ENCODE peak calls at places on chromosomes 3 and 15, in eight cellular contexts. S, J, L, K, X, D, E and A are unnamed samples. For H3K4me1, the result is how much of the 10 kb centered on the place peaks cover.

GRCh38 chr3:130341388-130341787 is 4.1 kb upstream of the COL6A5 start:
- DNase-seq in S (no peak), J (no peak), L (no peak), K (no peak), X (no peak), D (no peak), E (no peak), A (no peak)

GRCh38 chr15:72358532-72359180 is 17.2 kb downstream of the HEXA start:
- DNase-seq in S (peak), J (peak), L (peak), K (no peak), X (no peak), D (no peak), E (peak), A (peak)

GRCh38 chr15:56734013-56734625 is 810 bp upstream of the ZNF280D start:
- DNase-seq in S (no peak), J (no peak), L (no peak), K (no peak), X (no peak), D (no peak), E (no peak), A (no peak)

GRCh38 chr3:196207833-196208607 is 3.2 kb downstream of the ZDHHC19 start:
- DNase-seq in S (no peak), J (peak), L (no peak), K (peak), X (no peak), D (peak), E (peak), A (no peak)

GRCh38 chr15:41561777-41562145 is 2.7 kb downstream of the TYRO3 start:
- DNase-seq in S (peak), J (peak), L (no peak), K (peak), X (no peak), D (peak), E (no peak), A (peak)

GRCh38 chr15:88161636-88162035 is 94.9 kb downstream of the NTRK3 start:
- DNase-seq in S (no peak), J (no peak), L (no peak), K (no peak), X (no peak), D (no peak), E (no peak), A (no peak)

GRCh38 chr3:17901893-17902292 is 159.5 kb upstream of the TBC1D5 start:
- DNase-seq in S (no peak), J (no peak), L (no peak), K (no peak), X (no peak), D (no peak), E (no peak), A (peak)

GRCh38 chr3:46479021-46479420 is 14.3 kb upstream of the LTF start:
- DNase-seq in S (no peak), J (no peak), L (no peak), K (no peak), X (no peak), D (no peak), E (no peak), A (no peak)

GRCh38 chr3:45021936-45022335 is 4.2 kb upstream of the CLEC3B start:
- DNase-seq in S (no peak), J (no peak), L (no peak), K (no peak), X (no peak), D (no peak), E (no peak), A (no peak)

GRCh38 chr3:10319251-10319650 is 1.7 kb downstream of the SEC13 start:
- DNase-seq in S (no peak), J (no peak), L (no peak), K (no peak), X (no peak), D (no peak), E (no peak), A (no peak)

GRCh38 chr3:38455639-38456430 is 2.1 kb downstream of the ACVR2B start:
- DNase-seq in S (peak), J (peak), L (no peak), K (no peak), X (no peak), D (no peak), E (no peak), A (peak)

GRCh38 chr3:123067689-123068226 is 933 bp downstream of the PDIA5 start:
- DNase-seq in S (no peak), J (no peak), L (no peak), K (no peak), X (no peak), D (no peak), E (no peak), A (no peak)

GRCh38 chr3:138307896-138308295 is 21.8 kb downstream of the NME9 start:
- DNase-seq in S (no peak), J (no peak), L (no peak), K (no peak), X (no peak), D (no peak), E (no peak), A (no peak)

GRCh38 chr3:32577621-32578556 is 7.2 kb upstream of the DYNC1LI1 start:
- DNase-seq in S (peak), J (no peak), L (no peak), K (no peak), X (no peak), D (no peak), E (no peak), A (peak)

GRCh38 chr15:44038801-44039200 is 156.3 kb downstream of the FRMD5 start:
- DNase-seq in S (peak), J (no peak), L (peak), K (peak), X (no peak), D (peak), E (no peak), A (no peak)

GRCh38 chr15:82850242-82850591 is 40.8 kb downstream of the WHAMM start:
- DNase-seq in S (peak), J (no peak), L (no peak), K (no peak), X (no peak), D (peak), E (no peak), A (no peak)

GRCh38 chr3:157058392-157059071 is 101.4 kb downstream of the CCNL1 start:
- DNase-seq in S (no peak), J (no peak), L (no peak), K (no peak), X (no peak), D (no peak), E (no peak), A (no peak)

GRCh38 chr3:65181397-65181871 is 493.6 kb upstream of the ADAMTS9 start:
- DNase-seq in S (no peak), J (peak), L (no peak), K (no peak), X (no peak), D (no peak), E (no peak), A (no peak)

GRCh38 chr15:47987908-47988532 is 132.8 kb upstream of the SLC24A5 start:
- DNase-seq in S (peak), J (no peak), L (no peak), K (no peak), X (no peak), D (no peak), E (no peak), A (no peak)

GRCh38 chr3:121995190-121996137 is 26.6 kb downstream of the ILDR1 start:
- DNase-seq in S (peak), J (peak), L (peak), K (peak), X (peak), D (peak), E (peak), A (peak)

GRCh38 chr3:133742351-133743091 is 3.7 kb upstream of the TF start:
- DNase-seq in S (peak), J (no peak), L (no peak), K (no peak), X (no peak), D (no peak), E (no peak), A (peak)

GRCh38 chr3:36648241-36649034 is 115.9 kb downstream of the DCLK3 start:
- DNase-seq in S (peak), J (no peak), L (no peak), K (no peak), X (no peak), D (no peak), E (no peak), A (peak)

GRCh38 chr3:66494964-66495581 is 5.7 kb downstream of the LRIG1 start:
- DNase-seq in S (no peak), J (no peak), L (no peak), K (no peak), X (no peak), D (no peak), E (no peak), A (no peak)

GRCh38 chr3:124429129-124429815 is 301.0 kb upstream of the UMPS start:
- DNase-seq in S (peak), J (no peak), L (no peak), K (no peak), X (no peak), D (no peak), E (no peak), A (no peak)

GRCh38 chr3:132261501-132261900 is 55.7 kb upstream of the ACP3 start:
- DNase-seq in S (no peak), J (no peak), L (no peak), K (no peak), X (no peak), D (no peak), E (no peak), A (no peak)

GRCh38 chr3:73324203-73325155 is 263.0 kb downstream of the EBLN2 start:
- DNase-seq in S (no peak), J (no peak), L (no peak), K (no peak), X (no peak), D (no peak), E (no peak), A (no peak)

GRCh38 chr3:161694682-161695586 is 198.3 kb downstream of the OTOL1 start:
- DNase-seq in S (no peak), J (no peak), L (no peak), K (no peak), X (no peak), D (no peak), E (no peak), A (no peak)

GRCh38 chr3:115855911-115856310 is 232.6 kb downstream of the GAP43 start:
- DNase-seq in S (peak), J (no peak), L (no peak), K (no peak), X (no peak), D (no peak), E (no peak), A (no peak)

GRCh38 chr3:12944849-12945248 is 103.5 kb upstream of the RPL32 start:
- DNase-seq in S (no peak), J (no peak), L (no peak), K (no peak), X (no peak), D (no peak), E (no peak), A (no peak)

GRCh38 chr3:174191380-174191779 is 667.8 kb upstream of the NAALADL2 start:
- DNase-seq in S (no peak), J (no peak), L (no peak), K (no peak), X (no peak), D (no peak), E (no peak), A (no peak)

GRCh38 chr3:14505803-14506500 is 34.2 kb downstream of the GRIP2 start:
- DNase-seq in S (no peak), J (no peak), L (no peak), K (no peak), X (peak), D (peak), E (peak), A (peak)

GRCh38 chr3:14506626-14507344 is 33.4 kb downstream of the GRIP2 start:
- DNase-seq in S (no peak), J (no peak), L (no peak), K (no peak), X (peak), D (peak), E (peak), A (peak)

GRCh38 chr3:14507757-14508504 is 32.2 kb downstream of the GRIP2 start:
- DNase-seq in S (no peak), J (no peak), L (no peak), K (no peak), X (peak), D (no peak), E (peak), A (peak)

GRCh38 chr3:14508505-14508819 is 31.7 kb downstream of the GRIP2 start:
- DNase-seq in S (no peak), J (no peak), L (no peak), K (no peak), X (peak), D (peak), E (no peak), A (no peak)

GRCh38 chr3:14507345-14507741 is 32.8 kb downstream of the GRIP2 start:
- DNase-seq in S (no peak), J (no peak), L (no peak), K (no peak), X (peak), D (peak), E (peak), A (peak)
- TF ChIP-seq CTCF in S (no peak), J (no peak), L (no peak), K (no peak), X (no peak), D (no peak), E (no peak), A (no peak)

GRCh38 chr15:100463515-100463914 is 65.2 kb downstream of the CERS3 start:
- DNase-seq in S (no peak), J (no peak), L (no peak), K (no peak), X (no peak), D (no peak), E (no peak), A (no peak)
- H3K27ac ChIP-seq in S (no peak), J (no peak), L (no peak), K (no peak), X (no peak), D (no peak), E (no peak), A (no peak)

GRCh38 chr3:110711851-110712396 is 359.7 kb upstream of the NECTIN3 start:
- DNase-seq in S (peak), J (no peak), L (no peak), K (no peak), X (no peak), D (peak), E (no peak), A (no peak)
- H3K4me1 ChIP-seq in S (under half), J (under half), L (under half), K (under half), X (under half), D (under half), E (under half), A (under half)

GRCh38 chr15:84817461-84818081 is 415 bp downstream of the ALPK3 start:
- DNase-seq in S (no peak), J (no peak), L (no peak), K (peak), X (no peak), D (peak), E (peak), A (no peak)

GRCh38 chr15:84816694-84817460 is at the start of gene ALPK3:
- DNase-seq in S (no peak), J (peak), L (no peak), K (peak), X (peak), D (peak), E (peak), A (peak)

GRCh38 chr15:84819291-84819768 is 2.2 kb downstream of the ALPK3 start:
- DNase-seq in S (no peak), J (peak), L (no peak), K (no peak), X (no peak), D (no peak), E (peak), A (peak)

GRCh38 chr15:84819791-84820190 is 2.6 kb downstream of the ALPK3 start:
- DNase-seq in S (no peak), J (no peak), L (no peak), K (no peak), X (no peak), D (no peak), E (no peak), A (no peak)

GRCh38 chr15:84818221-84819131 is 1.3 kb downstream of the ALPK3 start:
- DNase-seq in S (peak), J (peak), L (no peak), K (no peak), X (no peak), D (peak), E (peak), A (peak)
- TF ChIP-seq CTCF in S (no peak), J (no peak), L (no peak), K (peak), X (no peak), D (peak), E (no peak), A (no peak)

GRCh38 chr3:51686056-51686455 is 15.0 kb downstream of the TEX264 start:
- DNase-seq in S (no peak), J (no peak), L (no peak), K (no peak), X (no peak), D (no peak), E (no peak), A (peak)
- H3K27ac ChIP-seq in S (no peak), J (peak), L (peak), K (no peak), X (peak), D (no peak), E (peak), A (peak)